ENCODE peak calls at places on chromosomes 16 and 17, in seven cellular contexts. One of them, this sample, is unnamed.

GRCh38 chr16:84183911-84184310 is 2.9 kb downstream of the TAF1C start:
- DNase-seq in AG10803: no peak
- DNase-seq in EL: no peak
- DNase-seq in NAMALWA: no peak
- DNase-seq in GM13977: no peak
- DNase-seq in iPS DF 6.9: no peak
- DNase-seq in RCC 7860: no peak
- DNase-seq in this sample: no peak

GRCh38 chr16:8951447-8952280 is 12.0 kb downstream of the USP7 start:
- DNase-seq in AG10803: no peak
- DNase-seq in EL: no peak
- DNase-seq in NAMALWA: peak
- DNase-seq in GM13977: no peak
- DNase-seq in iPS DF 6.9: no peak
- DNase-seq in RCC 7860: no peak
- DNase-seq in this sample: no peak

GRCh38 chr16:83971165-83972130 is 3.4 kb downstream of the NECAB2 start:
- DNase-seq in AG10803: no peak
- DNase-seq in EL: no peak
- DNase-seq in NAMALWA: no peak
- DNase-seq in GM13977: no peak
- DNase-seq in iPS DF 6.9: no peak
- DNase-seq in RCC 7860: no peak
- DNase-seq in this sample: no peak

GRCh38 chr16:72995151-72995881 is 52.6 kb downstream of the ZFHX3 start:
- DNase-seq in AG10803: no peak
- DNase-seq in EL: no peak
- DNase-seq in NAMALWA: peak
- DNase-seq in GM13977: no peak
- DNase-seq in iPS DF 6.9: peak
- DNase-seq in RCC 7860: no peak
- DNase-seq in this sample: peak

GRCh38 chr16:73887895-73888294 is 408.7 kb upstream of the PSMD7 start:
- DNase-seq in AG10803: no peak
- DNase-seq in EL: no peak
- DNase-seq in NAMALWA: no peak
- DNase-seq in GM13977: no peak
- DNase-seq in iPS DF 6.9: no peak
- DNase-seq in RCC 7860: no peak
- DNase-seq in this sample: no peak

GRCh38 chr17:44906010-44906646 is 6.9 kb upstream of the EFTUD2 start:
- DNase-seq in AG10803: peak
- DNase-seq in EL: peak
- DNase-seq in NAMALWA: no peak
- DNase-seq in GM13977: no peak
- DNase-seq in iPS DF 6.9: no peak
- DNase-seq in RCC 7860: peak
- DNase-seq in this sample: no peak

GRCh38 chr17:19264681-19265080 is 27.5 kb downstream of the EPN2 start:
- DNase-seq in AG10803: no peak
- DNase-seq in EL: no peak
- DNase-seq in NAMALWA: no peak
- DNase-seq in GM13977: no peak
- DNase-seq in iPS DF 6.9: no peak
- DNase-seq in RCC 7860: no peak
- DNase-seq in this sample: no peak

GRCh38 chr16:24988593-24989338 is 26.4 kb downstream of the ARHGAP17 start:
- DNase-seq in AG10803: peak
- DNase-seq in EL: peak
- DNase-seq in NAMALWA: no peak
- DNase-seq in GM13977: no peak
- DNase-seq in iPS DF 6.9: no peak
- DNase-seq in RCC 7860: no peak
- DNase-seq in this sample: no peak

GRCh38 chr17:78502611-78503148 is 74.5 kb downstream of the DNAH17 start:
- DNase-seq in AG10803: no peak
- DNase-seq in EL: no peak
- DNase-seq in NAMALWA: no peak
- DNase-seq in GM13977: no peak
- DNase-seq in iPS DF 6.9: no peak
- DNase-seq in RCC 7860: no peak
- DNase-seq in this sample: no peak

GRCh38 chr16:2422123-2422867 is 7.0 kb upstream of the CCNF start:
- DNase-seq in AG10803: no peak
- DNase-seq in EL: no peak
- DNase-seq in NAMALWA: no peak
- DNase-seq in GM13977: no peak
- DNase-seq in iPS DF 6.9: no peak
- DNase-seq in RCC 7860: no peak
- DNase-seq in this sample: no peak

GRCh38 chr17:71024172-71024571 is 854.8 kb downstream of the KCNJ2 start:
- DNase-seq in AG10803: no peak
- DNase-seq in EL: no peak
- DNase-seq in NAMALWA: no peak
- DNase-seq in GM13977: no peak
- DNase-seq in iPS DF 6.9: no peak
- DNase-seq in RCC 7860: no peak
- DNase-seq in this sample: no peak

GRCh38 chr17:69050999-69051775 is 9.5 kb downstream of the ABCA9 start:
- DNase-seq in AG10803: peak
- DNase-seq in EL: no peak
- DNase-seq in NAMALWA: no peak
- DNase-seq in GM13977: no peak
- DNase-seq in iPS DF 6.9: no peak
- DNase-seq in RCC 7860: no peak
- DNase-seq in this sample: no peak

GRCh38 chr16:7497667-7498066 is 165.0 kb downstream of the RBFOX1 start:
- DNase-seq in AG10803: no peak
- DNase-seq in EL: no peak
- DNase-seq in NAMALWA: no peak
- DNase-seq in GM13977: no peak
- DNase-seq in iPS DF 6.9: no peak
- DNase-seq in RCC 7860: no peak
- DNase-seq in this sample: no peak

GRCh38 chr17:1011760-1012735 is 15.1 kb downstream of the TIMM22 start:
- DNase-seq in AG10803: no peak
- DNase-seq in EL: no peak
- DNase-seq in NAMALWA: no peak
- DNase-seq in GM13977: no peak
- DNase-seq in iPS DF 6.9: no peak
- DNase-seq in RCC 7860: no peak
- DNase-seq in this sample: no peak

GRCh38 chr17:65953316-65954147 is 238.4 kb downstream of the CEP112 start:
- DNase-seq in AG10803: no peak
- DNase-seq in EL: no peak
- DNase-seq in NAMALWA: no peak
- DNase-seq in GM13977: no peak
- DNase-seq in iPS DF 6.9: no peak
- DNase-seq in RCC 7860: no peak
- DNase-seq in this sample: no peak

GRCh38 chr16:84062734-84063640 is 20.4 kb upstream of the SLC38A8 start:
- DNase-seq in AG10803: peak
- DNase-seq in EL: peak
- DNase-seq in NAMALWA: peak
- DNase-seq in GM13977: peak
- DNase-seq in iPS DF 6.9: no peak
- DNase-seq in RCC 7860: peak
- DNase-seq in this sample: peak

GRCh38 chr17:32912218-32912897 is 15.6 kb upstream of the TMEM98 start:
- DNase-seq in AG10803: peak
- DNase-seq in EL: peak
- DNase-seq in NAMALWA: no peak
- DNase-seq in GM13977: no peak
- DNase-seq in iPS DF 6.9: no peak
- DNase-seq in RCC 7860: no peak
- DNase-seq in this sample: no peak

GRCh38 chr17:79485991-79486390 is 124.9 kb downstream of the RBFOX3 start:
- DNase-seq in AG10803: no peak
- DNase-seq in EL: no peak
- DNase-seq in NAMALWA: no peak
- DNase-seq in GM13977: no peak
- DNase-seq in iPS DF 6.9: no peak
- DNase-seq in RCC 7860: no peak
- DNase-seq in this sample: no peak

GRCh38 chr16:12661656-12662172 is 142.0 kb downstream of the CPPED1 start:
- DNase-seq in AG10803: no peak
- DNase-seq in EL: peak
- DNase-seq in NAMALWA: peak
- DNase-seq in GM13977: no peak
- DNase-seq in iPS DF 6.9: peak
- DNase-seq in RCC 7860: no peak
- DNase-seq in this sample: peak

GRCh38 chr16:70805787-70806186 is 4.8 kb upstream of the VAC14 start:
- DNase-seq in AG10803: peak
- DNase-seq in EL: peak
- DNase-seq in NAMALWA: no peak
- DNase-seq in GM13977: no peak
- DNase-seq in iPS DF 6.9: no peak
- DNase-seq in RCC 7860: peak
- DNase-seq in this sample: no peak

GRCh38 chr16:9148376-9149015 is 57.1 kb downstream of the HAPSTR1 start:
- DNase-seq in AG10803: no peak
- DNase-seq in EL: no peak
- DNase-seq in NAMALWA: peak
- DNase-seq in GM13977: no peak
- DNase-seq in iPS DF 6.9: no peak
- DNase-seq in RCC 7860: no peak
- DNase-seq in this sample: no peak

GRCh38 chr17:69141802-69142472 is at the start of gene ABCA6:
- DNase-seq in AG10803: no peak
- DNase-seq in EL: peak
- DNase-seq in NAMALWA: no peak
- DNase-seq in GM13977: no peak
- DNase-seq in iPS DF 6.9: no peak
- DNase-seq in RCC 7860: no peak
- DNase-seq in this sample: no peak

GRCh38 chr17:58575511-58575910 is 61.1 kb upstream of the MTMR4 start:
- DNase-seq in AG10803: peak
- DNase-seq in EL: peak
- DNase-seq in NAMALWA: no peak
- DNase-seq in GM13977: no peak
- DNase-seq in iPS DF 6.9: no peak
- DNase-seq in RCC 7860: no peak
- DNase-seq in this sample: peak

GRCh38 chr16:84926462-84926861 is 84.9 kb downstream of the ZDHHC7 start:
- DNase-seq in AG10803: no peak
- DNase-seq in EL: no peak
- DNase-seq in NAMALWA: no peak
- DNase-seq in GM13977: no peak
- DNase-seq in iPS DF 6.9: no peak
- DNase-seq in RCC 7860: no peak
- DNase-seq in this sample: no peak